ENCODE peak calls at places on chromosomes 5 and 9, in five cellular contexts. One of them, this sample, is unnamed.

GRCh38 chr9:133795049-133795448 is 56.9 kb upstream of the SARDH start:
- DNase-seq in endothelial cell: no peak
- DNase-seq in B cell: no peak
- DNase-seq in kidney tubule cell: peak
- DNase-seq in fibroblast of mammary gland: no peak
- DNase-seq in this sample: no peak

GRCh38 chr5:1380011-1380817 is 35.3 kb upstream of the CLPTM1L start:
- DNase-seq in kidney tubule cell: peak
- DNase-seq in endothelial cell: peak
- DNase-seq in B cell: peak
- DNase-seq in fibroblast of mammary gland: peak
- DNase-seq in this sample: peak

GRCh38 chr5:178417391-178417811 is 172.8 kb downstream of the COL23A1 start:
- DNase-seq in endothelial cell: no peak
- DNase-seq in kidney tubule cell: no peak
- DNase-seq in fibroblast of mammary gland: no peak
- DNase-seq in B cell: no peak
- DNase-seq in this sample: no peak

GRCh38 chr9:116502746-116503145 is 184.4 kb upstream of the TRIM32 start:
- DNase-seq in B cell: no peak
- DNase-seq in fibroblast of mammary gland: no peak
- DNase-seq in kidney tubule cell: no peak
- DNase-seq in endothelial cell: no peak
- DNase-seq in this sample: no peak

GRCh38 chr9:127121628-127122175 is 733 bp downstream of the ANGPTL2 start:
- DNase-seq in kidney tubule cell: no peak
- DNase-seq in B cell: no peak
- DNase-seq in fibroblast of mammary gland: no peak
- DNase-seq in endothelial cell: no peak
- DNase-seq in this sample: no peak

GRCh38 chr9:117341161-117341560 is 73.7 kb downstream of the ASTN2 start:
- DNase-seq in endothelial cell: no peak
- DNase-seq in fibroblast of mammary gland: no peak
- DNase-seq in kidney tubule cell: no peak
- DNase-seq in B cell: no peak
- DNase-seq in this sample: no peak

GRCh38 chr9:9846538-9846937 is 766.3 kb downstream of the PTPRD start:
- DNase-seq in endothelial cell: no peak
- DNase-seq in B cell: no peak
- DNase-seq in kidney tubule cell: no peak
- DNase-seq in fibroblast of mammary gland: no peak
- DNase-seq in this sample: no peak

GRCh38 chr5:132777209-132778069 is at the start of gene SEPTIN8:
- DNase-seq in B cell: no peak
- DNase-seq in endothelial cell: peak
- DNase-seq in kidney tubule cell: peak
- DNase-seq in fibroblast of mammary gland: peak
- DNase-seq in this sample: peak

GRCh38 chr5:60993425-60993824 is 48.4 kb downstream of the NDUFAF2 start:
- DNase-seq in endothelial cell: no peak
- DNase-seq in B cell: no peak
- DNase-seq in kidney tubule cell: no peak
- DNase-seq in fibroblast of mammary gland: no peak
- DNase-seq in this sample: no peak

GRCh38 chr9:129803679-129804065 is 688 bp downstream of the TOR1B start:
- DNase-seq in fibroblast of mammary gland: no peak
- DNase-seq in endothelial cell: no peak
- DNase-seq in B cell: no peak
- DNase-seq in kidney tubule cell: peak
- DNase-seq in this sample: no peak

GRCh38 chr5:65765582-65765981 is 43.6 kb downstream of the NLN start:
- DNase-seq in fibroblast of mammary gland: no peak
- DNase-seq in endothelial cell: no peak
- DNase-seq in kidney tubule cell: no peak
- DNase-seq in B cell: no peak
- DNase-seq in this sample: no peak

GRCh38 chr9:68706579-68707201 is 1.6 kb downstream of the PIP5K1B start:
- DNase-seq in kidney tubule cell: peak
- DNase-seq in B cell: peak
- DNase-seq in fibroblast of mammary gland: no peak
- DNase-seq in endothelial cell: no peak
- DNase-seq in this sample: no peak

GRCh38 chr5:153425914-153426313 is 64.6 kb upstream of the GRIA1 start:
- DNase-seq in kidney tubule cell: no peak
- DNase-seq in fibroblast of mammary gland: peak
- DNase-seq in B cell: no peak
- DNase-seq in endothelial cell: peak
- DNase-seq in this sample: no peak

GRCh38 chr5:177452688-177453638 is 6.3 kb downstream of the PRR7 start:
- DNase-seq in kidney tubule cell: no peak
- DNase-seq in endothelial cell: no peak
- DNase-seq in fibroblast of mammary gland: no peak
- DNase-seq in B cell: no peak
- DNase-seq in this sample: no peak

GRCh38 chr5:56669534-56670483 is 145.5 kb upstream of the MAP3K1 start:
- DNase-seq in B cell: peak
- DNase-seq in kidney tubule cell: peak
- DNase-seq in endothelial cell: no peak
- DNase-seq in fibroblast of mammary gland: peak
- DNase-seq in this sample: peak

GRCh38 chr5:134458234-134458633 is 46.6 kb upstream of the CDKN2AIPNL start:
- DNase-seq in endothelial cell: no peak
- DNase-seq in kidney tubule cell: peak
- DNase-seq in B cell: no peak
- DNase-seq in fibroblast of mammary gland: peak
- DNase-seq in this sample: peak

GRCh38 chr5:144183254-144183889 is 12.7 kb downstream of the KCTD16 start:
- DNase-seq in B cell: no peak
- DNase-seq in fibroblast of mammary gland: peak
- DNase-seq in endothelial cell: no peak
- DNase-seq in kidney tubule cell: peak
- DNase-seq in this sample: peak

GRCh38 chr5:149416977-149417713 is 38.1 kb upstream of the IL17B start:
- DNase-seq in kidney tubule cell: no peak
- DNase-seq in fibroblast of mammary gland: peak
- DNase-seq in endothelial cell: no peak
- DNase-seq in B cell: no peak
- DNase-seq in this sample: peak

This sample was measured in fibroblast of gingiva.